ENCODE peak calls at places on chromosomes 13 and 19, in seven cellular contexts. R is GM06990, B is spleen, G is Caco-2, A is neural progenitor cell, E is fibroblast of mammary gland, D is tibial nerve. O is an unnamed sample.

GRCh38 chr13:67619987-67620386 is 389.9 kb upstream of the PCDH9 start:
- DNase-seq in R (no peak), B (no peak), G (no peak), A (no peak), E (peak; percentile 28), D (no peak), O (no peak)

GRCh38 chr19:53015730-53016129 is 2.0 kb downstream of the ERVV-1 start:
- DNase-seq in R (no peak), B (no peak), G (no peak), A (no peak), E (no peak), D (no peak), O (no peak)

GRCh38 chr19:17172624-17173345 is 42.4 kb upstream of the USE1 start:
- DNase-seq in R (no peak), B (no peak), G (peak; percentile 66), A (no peak), E (no peak), D (no peak), O (no peak)

GRCh38 chr19:50252111-50252886 is 48.9 kb downstream of the MYH14 start:
- DNase-seq in R (peak; percentile 49), B (no peak), G (peak; percentile 51), A (peak; percentile 27), E (peak; percentile 29), D (no peak), O (no peak)

GRCh38 chr19:720691-721160 is 12.0 kb downstream of the PALM start:
- DNase-seq in R (no peak), B (no peak), G (no peak), A (no peak), E (no peak), D (no peak), O (peak; percentile 73)

GRCh38 chr13:101007245-101007644 is 332.6 kb upstream of the TMTC4 start:
- DNase-seq in R (no peak), B (no peak), G (no peak), A (no peak), E (no peak), D (no peak), O (no peak)

GRCh38 chr13:103839460-103839859 is 773.2 kb upstream of the SLC10A2 start:
- DNase-seq in R (no peak), B (no peak), G (no peak), A (no peak), E (no peak), D (no peak), O (no peak)

GRCh38 chr13:112658807-112659206 is 31.0 kb upstream of the ATP11A start:
- DNase-seq in R (no peak), B (no peak), G (no peak), A (no peak), E (no peak), D (no peak), O (no peak)

GRCh38 chr13:23352161-23352560 is 81.3 kb downstream of the SACS start:
- DNase-seq in R (no peak), B (no peak), G (no peak), A (no peak), E (no peak), D (no peak), O (no peak)

GRCh38 chr13:27449936-27450828 is at the start of gene MTIF3:
- DNase-seq in R (peak; percentile 98), B (peak; percentile 99), G (peak; percentile 98), A (peak; percentile 98), E (peak; percentile 83), D (peak; percentile 95), O (peak; percentile 96)

GRCh38 chr13:73171926-73172325 is 113.1 kb downstream of the KLF5 start:
- DNase-seq in R (no peak), B (no peak), G (peak; percentile 81), A (no peak), E (peak; percentile 12), D (no peak), O (no peak)

GRCh38 chr13:47036291-47037008 is 139.6 kb upstream of the HTR2A start:
- DNase-seq in R (peak; percentile 30), B (no peak), G (no peak), A (peak; percentile 2), E (no peak), D (no peak), O (no peak)

GRCh38 chr13:45512148-45512498 is 47.4 kb downstream of the COG3 start:
- DNase-seq in R (no peak), B (no peak), G (no peak), A (no peak), E (peak; percentile 31), D (no peak), O (no peak)

GRCh38 chr13:45728759-45729158 is 26.6 kb downstream of the CBY2 start:
- DNase-seq in R (no peak), B (no peak), G (peak; percentile 64), A (peak; percentile 66), E (no peak), D (no peak), O (no peak)

DNA sequence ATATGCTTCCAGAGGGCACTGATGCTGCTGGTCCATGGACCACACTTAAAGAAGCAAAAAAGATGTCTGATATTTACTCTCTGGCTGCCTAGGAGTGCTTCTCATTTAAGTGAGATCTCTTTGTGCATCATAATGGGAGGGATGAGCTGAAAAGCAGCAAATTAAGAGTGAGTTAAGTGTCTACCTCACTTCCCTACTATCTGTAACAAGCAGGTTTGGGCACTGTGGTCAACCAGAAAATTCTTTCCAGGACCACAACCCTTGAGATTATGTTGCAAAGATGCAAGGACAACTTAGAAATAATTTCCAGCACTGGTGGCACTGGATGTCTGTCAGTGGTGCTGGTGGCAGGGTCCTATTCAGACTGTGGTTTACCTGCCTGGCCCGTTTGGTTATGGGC is 52.1 kb upstream of the USPL1 start:
- DNase-seq in R (no peak), B (no peak), G (no peak), A (no peak), E (no peak), D (no peak), O (no peak)
- H3K4me3 ChIP-seq in R (no peak overlapping the region), B (no peak overlapping the region), G (no peak overlapping the region), A (no peak overlapping the region), E (no peak overlapping the region), D (no peak overlapping the region), O (no peak overlapping the region)

GRCh38 chr13:21675095-21676007 is 4.5 kb downstream of the FGF9 start:
- DNase-seq in R (no peak), B (peak; percentile 81), G (no peak), A (peak; percentile 56), E (no peak), D (no peak), O (peak; percentile 21)
- H3K4me3 ChIP-seq in R (peak overlapping the region; percentile 44), B (peak overlapping the region; percentile 62), G (peak overlapping the region; percentile 63), A (peak overlapping the region; percentile 88), E (no peak overlapping the region), D (peak overlapping the region; percentile 54), O (peak overlapping the region; percentile 61)

GRCh38 chr19:6587093-6587820 is 3.7 kb downstream of the CD70 start:
- DNase-seq in R (no peak), B (no peak), G (no peak), A (peak; percentile 43), E (peak; percentile 13), D (no peak), O (no peak)
- H3K4me3 ChIP-seq in R (peak overlapping the region; percentile 88), B (no peak overlapping the region), G (peak overlapping the region; percentile 42), A (peak overlapping the region; percentile 54), E (no peak overlapping the region), D (no peak overlapping the region), O (no peak overlapping the region)

GRCh38 chr19:13164370-13165090 is 14.3 kb downstream of the IER2 start:
- DNase-seq in R (peak; percentile 53), B (peak; percentile 86), G (peak; percentile 92), A (peak; percentile 92), E (no peak), D (no peak), O (peak; percentile 73)
- H3K4me3 ChIP-seq in R (peak overlapping the region; percentile 15), B (peak overlapping the region; percentile 40), G (peak overlapping the region; percentile 48), A (peak overlapping the region; percentile 47), E (peak overlapping the region; percentile 2), D (peak overlapping the region; percentile 21), O (peak overlapping the region; percentile 7)

DNA sequence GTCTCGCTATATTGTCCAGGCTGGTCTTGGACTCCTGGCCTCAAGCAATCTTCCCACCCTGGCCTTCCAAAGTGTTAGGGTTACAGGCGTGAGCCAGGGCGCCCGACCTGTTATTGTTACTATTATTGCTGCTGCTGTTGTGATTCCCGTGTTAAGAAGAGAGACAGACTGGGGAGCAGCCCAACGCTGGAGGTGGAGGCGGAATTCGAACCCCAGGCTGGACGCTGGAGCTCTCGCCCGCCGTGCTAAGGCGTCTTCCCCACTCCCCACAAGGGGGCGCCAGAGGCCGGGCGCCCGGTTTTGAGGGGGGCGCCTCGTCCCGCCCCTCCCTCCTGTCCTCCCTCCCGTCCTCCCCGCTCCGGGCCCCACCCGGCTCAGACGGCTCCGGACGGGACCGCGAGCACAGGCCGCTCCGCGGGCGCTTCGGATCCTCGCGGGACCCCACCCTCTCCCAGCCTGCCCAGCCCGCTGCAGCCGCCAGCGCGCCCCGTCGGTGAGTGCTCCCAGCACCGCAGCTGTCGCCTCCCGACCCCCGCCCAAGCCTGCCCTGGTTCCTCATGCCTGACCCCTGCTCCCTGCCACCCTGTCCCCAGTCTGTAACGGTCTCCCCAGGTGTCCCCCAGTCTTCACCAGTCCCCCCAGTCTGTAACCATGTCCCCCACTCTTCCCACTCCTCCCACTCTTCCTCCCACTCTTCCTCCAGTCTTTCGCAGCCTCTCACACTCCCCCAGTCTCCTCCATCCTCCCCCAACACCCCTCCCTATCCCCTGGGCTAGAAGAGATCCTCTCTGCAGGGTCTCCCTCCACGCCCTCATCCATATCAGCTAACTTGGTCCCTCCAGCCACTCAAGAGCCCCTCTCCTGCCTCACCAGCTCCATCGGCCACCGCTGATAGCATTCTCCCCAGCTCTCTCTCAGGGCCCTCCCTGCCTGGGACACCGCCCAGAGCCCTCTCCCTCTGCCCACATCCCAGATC is at the start of gene EHD2:
- DNase-seq in R (no peak), B (peak; percentile 85), G (no peak), A (peak; percentile 70), E (peak; percentile 73), D (peak; percentile 54), O (peak; percentile 90)
- H3K4me3 ChIP-seq in R (no peak within 1 kb of the TSS), B (peak within 1 kb of the TSS; percentile 46), G (peak within 1 kb of the TSS; percentile 33), A (peak within 1 kb of the TSS; percentile 52), E (peak within 1 kb of the TSS; percentile 95), D (peak within 1 kb of the TSS; percentile 63), O (peak within 1 kb of the TSS; percentile 92)

GRCh38 chr13:97307096-97307495 is 85.0 kb downstream of the MBNL2 start:
- DNase-seq in R (no peak), B (no peak), G (no peak), A (no peak), E (no peak), D (no peak), O (no peak)
- H3K4me3 ChIP-seq in R (no peak overlapping the region), B (no peak overlapping the region), G (no peak overlapping the region), A (no peak overlapping the region), E (no peak overlapping the region), D (no peak overlapping the region), O (no peak overlapping the region)

O was measured in ovary.